ENCODE peak calls at places on chromosomes 11 and 22, in four cellular contexts. Q is gastrocnemius medialis; O is CD8-positive, alpha-beta memory T cell; A is left ventricle myocardium inferior. J is an unnamed sample.

GRCh38 chr11:17257200-17257599 is 19.3 kb upstream of the NUCB2 start:
- DNase-seq in O (no peak), A (no peak), Q (no peak), J (no peak)

GRCh38 chr11:26741036-26741435 is 19.2 kb upstream of the SLC5A12 start:
- DNase-seq in O (no peak), A (no peak), Q (no peak), J (no peak)

GRCh38 chr11:107898270-107898669 is 30.0 kb upstream of the RAB39A start:
- DNase-seq in Q (no peak), A (no peak), O (no peak), J (no peak)

GRCh38 chr22:45866398-45867117 is 110.4 kb downstream of the WNT7B start:
- DNase-seq in A (no peak), Q (no peak), O (no peak), J (no peak)

GRCh38 chr22:49900441-49901230 is 17.6 kb downstream of the ALG12 start:
- DNase-seq in O (no peak), Q (no peak), A (no peak), J (no peak)

GRCh38 chr11:49995559-49995958 is 13.2 kb upstream of the OR4C12 start:
- DNase-seq in Q (no peak), A (no peak), O (no peak), J (no peak)

GRCh38 chr11:120601566-120601965 is 90.0 kb downstream of the GRIK4 start:
- DNase-seq in A (no peak), Q (no peak), O (no peak), J (no peak)

GRCh38 chr22:22357024-22357868 is 112.7 kb downstream of the VPREB1 start:
- DNase-seq in O (peak; percentile 65), A (peak; percentile 64), Q (peak; percentile 34), J (peak; percentile 76)

GRCh38 chr11:70871881-70872280 is 380.5 kb downstream of the SHANK2 start:
- DNase-seq in A (no peak), O (no peak), Q (no peak), J (no peak)

GRCh38 chr11:73566422-73566821 is 31.5 kb downstream of the FAM168A start:
- DNase-seq in Q (no peak), A (no peak), O (no peak), J (no peak)

GRCh38 chr11:60389279-60389910 is 6.9 kb upstream of the MS4A14 start:
- DNase-seq in Q (no peak), O (no peak), A (no peak), J (no peak)

GRCh38 chr22:26364066-26365015 is 64.7 kb upstream of the ASPHD2 start:
- DNase-seq in Q (no peak), A (peak; percentile 26), O (peak; percentile 55), J (peak; percentile 47)

GRCh38 chr11:118618991-118619375 is 11.6 kb downstream of the PHLDB1 start:
- DNase-seq in O (no peak), A (peak; percentile 64), Q (no peak), J (peak; percentile 75)

GRCh38 chr22:27405672-27406388 is 395.7 kb downstream of the MN1 start:
- DNase-seq in O (no peak), Q (peak; percentile 23), A (peak; percentile 53), J (peak; percentile 73)

GRCh38 chr22:31537019-31537535 is 40.7 kb downstream of the SFI1 start:
- DNase-seq in A (no peak), O (no peak), Q (no peak), J (no peak)

GRCh38 chr11:56932572-56933235 is 56.0 kb upstream of the OR5AK2 start:
- DNase-seq in Q (no peak), A (no peak), O (no peak), J (no peak)

GRCh38 chr11:30326114-30326783 is 3.3 kb downstream of the ARL14EP start:
- DNase-seq in O (no peak), A (no peak), Q (no peak), J (no peak)

GRCh38 chr11:33389635-33390034 is 132.5 kb downstream of the HIPK3 start:
- DNase-seq in O (no peak), A (no peak), Q (no peak), J (no peak)

GRCh38 chr11:125624756-125625213 is at the start of gene CHEK1:
- DNase-seq in A (no peak), O (no peak), Q (no peak), J (no peak)

GRCh38 chr11:72924568-72925190 is 110.5 kb downstream of the ATG16L2 start:
- DNase-seq in O (no peak), A (no peak), Q (no peak), J (no peak)

GRCh38 chr22:25987948-25988347 is 181.3 kb upstream of the SEZ6L start:
- DNase-seq in Q (no peak), O (no peak), A (no peak), J (no peak)

GRCh38 chr11:36540998-36541397 is 26.8 kb upstream of the RAG1 start:
- DNase-seq in Q (peak; percentile 7), A (peak; percentile 35), O (peak; percentile 45), J (no peak)

GRCh38 chr22:23218867-23219251 is 38.5 kb downstream of the BCR start:
- DNase-seq in A (peak; percentile 58), O (no peak), Q (no peak), J (peak; percentile 78)

GRCh38 chr22:32352681-32353080 is 5.0 kb upstream of the RFPL3 start:
- DNase-seq in A (no peak), Q (no peak), O (no peak), J (no peak)

GRCh38 chr22:30865656-30866055 is 102.9 kb downstream of the MORC2 start:
- DNase-seq in O (no peak), Q (no peak), A (no peak), J (no peak)

GRCh38 chr11:77187776-77188175 is 59.7 kb downstream of the MYO7A start:
- DNase-seq in Q (no peak), O (no peak), A (no peak), J (peak; percentile 17)

GRCh38 chr11:96122601-96123044 is 198.7 kb upstream of the MTMR2 start:
- DNase-seq in O (no peak), Q (no peak), A (no peak), J (no peak)

GRCh38 chr22:32949719-32950118 is 108.5 kb downstream of the SYN3 start:
- DNase-seq in O (no peak), Q (no peak), A (no peak), J (no peak)

GRCh38 chr11:107711861-107712260 is at the start of gene SLN:
- DNase-seq in A (no peak), Q (peak; percentile 73), O (no peak), J (no peak)